ENCODE peak calls at places on chromosomes 6 and 20, in five cellular contexts. U is AG09309, V is Panc1, T is pancreas, E is testis. X is an unnamed sample.

GRCh38 chr20:1734269-1734858 is 76.8 kb upstream of the SIRPG start:
- DNase-seq in U (no peak), V (no peak), T (no peak), E (no peak), X (no peak)

GRCh38 chr6:156175433-156175832 is 601.7 kb upstream of the ARID1B start:
- DNase-seq in U (no peak), V (no peak), T (no peak), E (no peak), X (no peak)

GRCh38 chr6:113172531-113172966 is 684.6 kb upstream of the MARCKS start:
- DNase-seq in U (no peak), V (no peak), T (peak), E (peak), X (no peak)

GRCh38 chr6:148502083-148502772 is 159.6 kb downstream of the SASH1 start:
- DNase-seq in U (no peak), V (no peak), T (no peak), E (peak), X (no peak)

GRCh38 chr20:2234788-2235187 is 61.0 kb upstream of the TGM3 start:
- DNase-seq in U (no peak), V (no peak), T (no peak), E (no peak), X (peak)

GRCh38 chr20:56519551-56519950 is 5.0 kb upstream of the FAM209A start:
- DNase-seq in U (no peak), V (no peak), T (no peak), E (no peak), X (no peak)

GRCh38 chr6:3784423-3784822 is 32.9 kb upstream of the PXDC1 start:
- DNase-seq in U (no peak), V (no peak), T (no peak), E (no peak), X (no peak)

GRCh38 chr6:100269189-100269588 is 195.5 kb downstream of the SIM1 start:
- DNase-seq in U (peak), V (no peak), T (no peak), E (no peak), X (no peak)

GRCh38 chr6:88013015-88013414 is 34.6 kb upstream of the SPACA1 start:
- DNase-seq in U (no peak), V (no peak), T (no peak), E (no peak), X (no peak)

GRCh38 chr6:132405143-132405915 is 4.1 kb upstream of the MOXD1 start:
- DNase-seq in U (no peak), V (no peak), T (no peak), E (no peak), X (no peak)

GRCh38 chr6:81362246-81362645 is 390.2 kb downstream of the TENT5A start:
- DNase-seq in U (no peak), V (no peak), T (no peak), E (no peak), X (no peak)

GRCh38 chr6:33000053-33000452 is 9.3 kb downstream of the HLA-DOA start:
- DNase-seq in U (no peak), V (no peak), T (no peak), E (no peak), X (peak)

GRCh38 chr20:56769971-56770570 is 141.0 kb downstream of the TFAP2C start:
- DNase-seq in U (no peak), V (no peak), T (no peak), E (no peak), X (no peak)

GRCh38 chr6:47076422-47077344 is 34.6 kb upstream of the ADGRF1 start:
- DNase-seq in U (no peak), V (no peak), T (peak), E (peak), X (no peak)

GRCh38 chr6:136571065-136571464 is 20.8 kb upstream of the MAP7 start:
- DNase-seq in U (no peak), V (no peak), T (no peak), E (no peak), X (no peak)

GRCh38 chr20:10586296-10586695 is 87.5 kb downstream of the JAG1 start:
- DNase-seq in U (no peak), V (no peak), T (no peak), E (no peak), X (no peak)

GRCh38 chr6:165834613-165835259 is 171.7 kb upstream of the PDE10A start:
- DNase-seq in U (no peak), V (peak), T (peak), E (peak), X (no peak)

GRCh38 chr6:3612341-3613041 is 139.0 kb downstream of the PXDC1 start:
- DNase-seq in U (peak), V (peak), T (peak), E (no peak), X (no peak)

GRCh38 chr6:169935348-169935718 is 183.9 kb downstream of the ERMARD start:
- DNase-seq in U (no peak), V (no peak), T (no peak), E (no peak), X (no peak)

GRCh38 chr20:57661201-57662027 is 41.2 kb upstream of the ZBP1 start:
- DNase-seq in U (no peak), V (no peak), T (no peak), E (peak), X (no peak)

GRCh38 chr20:4234128-4234527 is 218.8 kb upstream of the RNF24 start:
- DNase-seq in U (no peak), V (no peak), T (peak), E (peak), X (no peak)

GRCh38 chr6:113120214-113120576 is 737.0 kb upstream of the MARCKS start:
- DNase-seq in U (peak), V (no peak), T (no peak), E (no peak), X (no peak)

GRCh38 chr6:124823240-124824105 is 138.8 kb upstream of the RNF217 start:
- DNase-seq in U (no peak), V (no peak), T (no peak), E (no peak), X (no peak)

GRCh38 chr6:143110996-143111395 is 50.3 kb downstream of the AIG1 start:
- DNase-seq in U (no peak), V (no peak), T (no peak), E (no peak), X (no peak)

GRCh38 chr20:32203556-32204484 is 3.7 kb downstream of the PLAGL2 start:
- DNase-seq in U (no peak), V (no peak), T (no peak), E (peak), X (no peak)

GRCh38 chr20:32205502-32206382 is 1.8 kb downstream of the PLAGL2 start:
- DNase-seq in U (no peak), V (no peak), T (no peak), E (no peak), X (peak)

GRCh38 chr20:32207211-32207625 is 325 bp downstream of the PLAGL2 start:
- DNase-seq in U (no peak), V (no peak), T (peak), E (no peak), X (peak)

GRCh38 chr20:32206383-32207210 is 946 bp downstream of the PLAGL2 start:
- DNase-seq in U (no peak), V (no peak), T (no peak), E (no peak), X (peak)

GRCh38 chr20:32204485-32205115 is 2.9 kb downstream of the PLAGL2 start:
- DNase-seq in U (no peak), V (no peak), T (no peak), E (no peak), X (no peak)
- H3K4me3 ChIP-seq in U (no peak), V (no peak), T (no peak), E (no peak), X (peak)

DNA sequence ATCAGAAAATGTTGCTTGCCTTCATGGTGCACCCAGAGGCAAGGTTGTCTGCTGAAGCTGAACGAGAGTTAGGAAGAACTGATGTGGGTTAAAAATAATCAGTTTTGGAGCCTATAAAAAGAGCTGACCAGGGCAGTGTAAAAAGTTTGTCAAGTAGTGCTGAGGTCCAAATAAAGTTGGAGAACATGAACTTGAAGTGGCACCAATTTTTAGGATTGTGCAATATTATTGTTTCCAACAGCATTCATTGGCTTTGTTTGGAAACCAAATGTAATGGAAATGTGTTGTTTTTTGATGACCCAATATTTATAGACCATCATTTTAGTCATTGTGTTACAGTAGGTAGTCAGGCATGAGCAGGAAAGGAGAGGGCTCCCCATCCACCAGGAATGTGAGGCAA is 55.7 kb downstream of the GPR63 start:
- DNase-seq in U (no peak), V (no peak), T (no peak), E (no peak), X (no peak)
- TF ChIP-seq CTCF in U (no peak), V (no peak), T (no peak), E (no peak), X (no peak)

DNA sequence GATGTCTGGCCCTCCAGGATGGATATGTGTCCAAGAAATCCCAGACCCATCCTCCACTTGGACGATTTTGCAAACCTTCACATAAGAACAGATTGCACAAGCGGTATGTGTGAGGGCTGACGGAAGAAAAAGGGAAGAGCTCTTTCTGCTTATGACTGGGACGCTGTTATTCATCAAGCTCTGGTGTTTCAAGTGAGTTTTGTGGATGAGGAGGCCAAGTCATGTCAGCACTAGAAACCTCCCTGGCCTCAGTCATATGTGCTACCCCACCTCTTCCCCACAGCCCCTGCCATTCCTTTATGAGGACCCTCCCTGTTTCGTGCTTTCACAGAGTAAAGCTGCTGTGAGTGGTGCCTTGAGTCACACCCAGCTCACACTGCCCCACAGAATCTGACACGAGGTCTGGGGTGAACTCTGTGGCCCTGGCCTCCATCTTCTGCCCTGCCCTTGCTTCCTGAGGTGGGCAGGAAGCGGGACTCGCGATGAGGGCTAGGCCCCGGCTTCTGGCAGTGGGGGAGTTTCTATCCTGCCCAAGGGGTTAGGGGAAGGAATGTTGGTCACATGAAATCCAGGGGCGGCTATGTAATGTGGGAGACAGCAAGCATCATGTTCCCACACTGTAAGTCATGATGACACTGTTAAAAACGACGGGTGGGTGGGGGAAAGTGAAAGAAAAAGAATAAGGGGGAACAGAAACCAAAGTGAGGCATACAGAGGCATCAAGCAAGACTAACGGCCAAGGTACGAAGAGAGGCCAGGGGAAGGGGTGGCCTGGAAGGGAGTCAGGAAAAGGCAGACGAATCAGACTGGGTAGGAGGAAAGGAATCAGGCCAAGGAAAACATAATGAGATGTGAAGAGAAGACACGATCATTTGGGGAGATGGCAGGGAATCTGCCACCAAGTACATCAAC is 78.1 kb downstream of the PRDM1 start:
- DNase-seq in U (peak), V (no peak), T (no peak), E (peak), X (no peak)
- H3K4me3 ChIP-seq in U (no peak), V (no peak), T (no peak), E (no peak), X (no peak)

GRCh38 chr6:157606516-157606915 is 216.5 kb upstream of the SNX9 start:
- DNase-seq in U (no peak), V (no peak), T (no peak), E (no peak), X (no peak)
- TF ChIP-seq CTCF in U (no peak), V (no peak), T (no peak), E (no peak), X (no peak)

GRCh38 chr20:9572690-9573089 is 58.3 kb downstream of the LAMP5 start:
- DNase-seq in U (no peak), V (no peak), T (no peak), E (no peak), X (peak)
- H3K4me3 ChIP-seq in U (no peak), V (no peak), T (no peak), E (no peak), X (peak)

GRCh38 chr6:161237176-161237575 is 36.7 kb downstream of the AGPAT4 start:
- DNase-seq in U (no peak), V (no peak), T (no peak), E (no peak), X (no peak)

GRCh38 chr6:161232001-161232400 is 41.9 kb downstream of the AGPAT4 start:
- DNase-seq in U (no peak), V (no peak), T (no peak), E (no peak), X (no peak)

GRCh38 chr6:161236091-161236633 is 37.7 kb downstream of the AGPAT4 start:
- DNase-seq in U (no peak), V (no peak), T (no peak), E (no peak), X (no peak)

GRCh38 chr6:161232467-161232866 is 41.4 kb downstream of the AGPAT4 start:
- DNase-seq in U (no peak), V (no peak), T (no peak), E (no peak), X (no peak)

DNA sequence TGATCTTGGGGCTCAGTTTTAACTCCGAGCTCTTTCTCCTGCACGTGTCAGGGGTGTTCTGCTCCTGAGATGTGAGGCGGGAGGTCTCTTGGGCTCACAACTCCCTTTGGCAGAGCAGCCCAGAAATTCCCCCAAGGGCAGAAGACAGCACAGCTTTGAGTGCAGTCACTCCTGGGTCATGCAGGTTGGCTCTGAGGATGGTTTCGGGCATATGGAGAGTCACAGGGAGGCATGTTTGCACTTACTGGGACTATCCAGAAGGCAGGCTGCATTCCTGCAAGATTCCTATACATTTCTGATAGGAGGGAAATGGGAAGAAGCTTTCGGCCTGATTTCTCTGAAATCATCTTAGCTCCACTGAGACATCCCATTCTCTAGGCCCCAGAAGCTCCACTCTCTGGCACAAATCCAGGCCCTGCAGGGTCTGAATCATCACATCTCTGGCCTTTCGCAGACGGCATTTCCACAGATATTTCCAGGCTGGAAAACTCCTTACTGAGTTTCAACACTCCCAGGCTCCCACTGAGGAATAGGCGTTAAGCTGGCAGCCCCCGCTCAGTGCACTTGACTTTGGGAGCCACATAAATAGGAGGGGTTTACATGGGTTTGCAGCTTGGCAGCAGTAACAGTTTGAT is 39.8 kb downstream of the AGPAT4 start:
- DNase-seq in U (peak), V (no peak), T (peak), E (no peak), X (no peak)
- TF ChIP-seq CTCF in U (no peak), V (no peak), T (no peak), E (no peak), X (no peak)

DNA sequence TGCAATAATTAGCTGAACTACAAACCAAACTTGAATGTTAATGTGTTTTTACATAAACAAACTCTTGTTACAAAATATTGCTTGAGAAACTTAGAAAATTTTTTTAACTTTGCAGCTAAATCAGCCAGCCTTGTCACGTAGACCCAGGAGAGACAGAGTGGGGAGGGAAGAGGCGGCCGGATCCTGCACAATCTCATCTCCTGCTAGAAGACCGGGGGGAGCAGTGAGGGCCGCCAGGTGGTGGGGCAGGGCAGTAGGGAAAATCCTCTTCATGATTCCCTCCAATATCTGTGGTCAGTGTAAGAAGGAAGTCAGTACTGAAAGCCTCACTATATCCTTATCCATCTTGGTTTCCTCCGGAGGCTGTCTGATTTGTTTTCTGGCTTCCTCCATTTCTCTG is 193.3 kb downstream of the PACRG start:
- DNase-seq in U (no peak), V (no peak), T (no peak), E (no peak), X (no peak)
- H3K4me3 ChIP-seq in U (no peak), V (no peak), T (no peak), E (no peak), X (no peak)